ENCODE peak calls at places on chromosomes 11 and 22, in five cellular contexts. Q is HepG2; W is effector memory CD4-positive, alpha-beta T cell; G is CD8-positive, alpha-beta T cell; M is colonic mucosa. S is an unnamed sample.

GRCh38 chr11:37378989-37379388 is 781.0 kb upstream of the RAG2 start:
- DNase-seq in M (no peak), Q (no peak), W (no peak), G (no peak), S (no peak)

GRCh38 chr22:44807915-44808690 is 55.7 kb downstream of the ARHGAP8 start:
- DNase-seq in W (no peak), G (no peak), Q (peak; percentile 15), M (no peak), S (no peak)

GRCh38 chr11:126416542-126417090 is 61.1 kb downstream of the ST3GAL4 start:
- DNase-seq in G (peak; percentile 57), W (peak; percentile 27), Q (no peak), M (peak; percentile 94), S (no peak)

GRCh38 chr11:45871638-45872037 is 13.8 kb upstream of the MAPK8IP1 start:
- DNase-seq in G (no peak), M (no peak), Q (no peak), W (no peak), S (no peak)

GRCh38 chr11:33684003-33684715 is 16.5 kb downstream of the C11orf91 start:
- DNase-seq in W (no peak), Q (no peak), G (no peak), M (no peak), S (no peak)

GRCh38 chr11:115409691-115410220 is 94.5 kb downstream of the CADM1 start:
- DNase-seq in Q (peak; percentile 94), W (no peak), M (peak; percentile 24), G (no peak), S (no peak)

GRCh38 chr11:86523738-86524602 is 148.4 kb downstream of the ME3 start:
- DNase-seq in W (no peak), G (no peak), Q (peak; percentile 93), M (no peak), S (peak; percentile 93)

GRCh38 chr11:69603163-69603836 is 37.7 kb upstream of the CCND1 start:
- DNase-seq in G (no peak), W (no peak), Q (no peak), M (no peak), S (no peak)

GRCh38 chr11:59097113-59097708 is 9.8 kb upstream of the FAM111B start:
- DNase-seq in W (peak; percentile 46), G (peak; percentile 53), M (peak; percentile 77), Q (peak; percentile 60), S (peak; percentile 48)

GRCh38 chr11:77602385-77603105 is 12.8 kb downstream of the AQP11 start:
- DNase-seq in Q (peak; percentile 72), W (no peak), G (no peak), M (no peak), S (peak; percentile 42)

GRCh38 chr11:32960553-32961164 is 55.0 kb upstream of the DEPDC7 start:
- DNase-seq in G (no peak), Q (peak; percentile 52), M (no peak), W (no peak), S (no peak)

DNA sequence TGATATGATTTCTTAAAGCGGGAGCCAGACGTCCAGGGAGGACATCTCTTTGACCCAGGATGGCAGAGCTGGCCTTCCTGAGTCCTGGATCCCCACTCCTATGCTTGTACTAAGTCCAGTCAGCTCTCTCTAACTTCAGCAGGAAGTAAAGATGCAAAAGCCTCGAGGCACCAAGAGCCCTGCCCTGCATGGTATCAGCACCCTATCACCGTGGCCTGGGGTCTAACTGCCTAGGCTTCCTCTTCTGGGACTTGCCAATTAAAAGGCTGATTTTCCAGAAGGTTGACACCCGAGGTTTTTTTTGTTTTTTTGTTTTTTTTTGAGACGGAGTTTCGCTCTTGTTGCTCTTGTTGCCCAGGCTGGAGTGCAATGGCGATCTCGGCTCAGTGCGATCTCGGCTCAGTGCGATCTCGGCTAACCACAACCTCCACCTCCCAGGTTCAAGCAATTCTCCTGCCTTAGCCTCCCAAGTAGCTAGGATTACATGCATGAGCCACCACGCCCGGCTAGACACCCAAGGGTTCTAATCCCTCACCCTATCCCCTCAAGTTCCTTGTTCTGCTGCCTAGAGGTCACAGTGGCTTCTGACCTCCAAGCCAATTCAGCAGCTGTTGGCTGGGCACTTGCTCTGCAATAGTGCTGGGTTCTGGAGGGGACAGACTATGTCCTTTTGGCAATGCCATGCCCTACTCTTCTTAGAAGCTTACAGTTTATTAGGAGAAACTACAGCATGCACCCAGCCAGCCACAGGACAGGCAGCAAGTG is 50.6 kb upstream of the FTH1 start:
- DNase-seq in G (no peak), W (no peak), Q (no peak), M (no peak), S (no peak)
- H3K27ac ChIP-seq in G (no peak overlapping the region), W (no peak overlapping the region), Q (no peak overlapping the region), M (no peak overlapping the region), S (no peak overlapping the region)

GRCh38 chr11:10351768-10352641 is 47.1 kb downstream of the ADM start:
- DNase-seq in G (no peak), M (peak; percentile 57), Q (peak; percentile 89), W (no peak), S (peak; percentile 71)

GRCh38 chr11:10352911-10353550 is 48.2 kb downstream of the ADM start:
- DNase-seq in M (no peak), G (no peak), Q (no peak), W (no peak), S (no peak)

GRCh38 chr11:10349806-10350205 is 44.9 kb downstream of the ADM start:
- DNase-seq in M (no peak), W (no peak), G (no peak), Q (no peak), S (no peak)

GRCh38 chr11:10350341-10350740 is 45.5 kb downstream of the ADM start:
- DNase-seq in W (no peak), G (no peak), M (no peak), Q (peak; percentile 77), S (peak; percentile 83)

DNA sequence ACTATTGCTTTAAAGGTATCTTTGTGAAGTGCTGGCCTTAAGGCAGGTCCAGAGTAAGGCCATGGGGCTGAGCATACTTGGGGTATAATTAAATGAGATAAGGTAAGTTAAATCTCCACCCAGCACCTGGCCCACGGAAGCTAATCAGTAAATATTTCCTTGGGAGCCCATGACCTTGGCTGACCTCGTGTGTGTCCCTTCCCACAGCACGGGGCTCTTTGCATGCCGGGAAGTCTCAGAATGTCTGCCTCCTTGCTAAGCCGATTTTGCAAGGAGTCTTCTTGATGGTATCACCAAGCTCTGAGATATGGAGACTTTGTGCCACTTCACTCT is 46.5 kb downstream of the ADM start:
- DNase-seq in Q (no peak), M (no peak), G (no peak), W (no peak), S (no peak)
- H3K4me3 ChIP-seq in Q (peak overlapping the region; percentile 52), M (no peak overlapping the region), G (no peak overlapping the region), W (no peak overlapping the region), S (no peak overlapping the region)

GRCh38 chr11:84345027-84345426 is 1058.9 kb upstream of the CCDC90B start:
- DNase-seq in W (no peak), G (no peak), Q (no peak), M (no peak), S (no peak)
- H3K4me1 ChIP-seq in W (no peaks in the 10 kb centered on the region), G (no peaks in the 10 kb centered on the region), Q (no peaks in the 10 kb centered on the region), M (no peaks in the 10 kb centered on the region), S (no peaks in the 10 kb centered on the region)

GRCh38 chr11:4059424-4059823 is 35.2 kb upstream of the RRM1 start:
- DNase-seq in G (no peak), M (no peak), W (no peak), Q (no peak), S (no peak)
- H3K27ac ChIP-seq in G (no peak overlapping the region), M (no peak overlapping the region), W (no peak overlapping the region), Q (no peak overlapping the region), S (no peak overlapping the region)

GRCh38 chr11:122714021-122714420 is 58.5 kb downstream of the UBASH3B start:
- DNase-seq in G (no peak), M (no peak), W (no peak), Q (no peak), S (no peak)

GRCh38 chr11:122720482-122720881 is 65.0 kb downstream of the UBASH3B start:
- DNase-seq in W (no peak), G (no peak), Q (no peak), M (no peak), S (peak; percentile 7)

GRCh38 chr11:122714484-122714883 is 59.0 kb downstream of the UBASH3B start:
- DNase-seq in Q (no peak), M (no peak), W (no peak), G (no peak), S (no peak)

GRCh38 chr11:122715883-122716282 is 60.4 kb downstream of the UBASH3B start:
- DNase-seq in G (no peak), M (no peak), W (no peak), Q (no peak), S (no peak)

GRCh38 chr11:122717264-122717867 is 61.8 kb downstream of the UBASH3B start:
- DNase-seq in G (peak; percentile 31), W (no peak), M (peak; percentile 28), Q (no peak), S (no peak)
- H3K4me3 ChIP-seq in G (no peak overlapping the region), W (no peak overlapping the region), M (no peak overlapping the region), Q (no peak overlapping the region), S (no peak overlapping the region)

GRCh38 chr11:70877151-70877550 is 375.2 kb downstream of the SHANK2 start:
- DNase-seq in Q (no peak), M (no peak), G (no peak), W (no peak), S (no peak)
- H3K4me1 ChIP-seq in Q (no peaks in the 10 kb centered on the region), M (no peaks in the 10 kb centered on the region), G (no peaks in the 10 kb centered on the region), W (no peaks in the 10 kb centered on the region), S (peaks cover 41% of the 10 kb centered on the region)

GRCh38 chr11:120186408-120186798 is 24.4 kb upstream of the OAF start:
- DNase-seq in W (no peak), M (no peak), Q (no peak), G (no peak), S (no peak)

GRCh38 chr11:120184371-120184945 is 26.4 kb upstream of the OAF start:
- DNase-seq in Q (no peak), W (no peak), G (no peak), M (peak; percentile 36), S (no peak)

GRCh38 chr11:120185678-120186407 is 25.0 kb upstream of the OAF start:
- DNase-seq in W (no peak), G (no peak), M (peak; percentile 31), Q (no peak), S (no peak)

GRCh38 chr11:120183701-120184141 is 27.1 kb upstream of the OAF start:
- DNase-seq in G (no peak), M (peak; percentile 21), Q (no peak), W (no peak), S (no peak)

GRCh38 chr11:120184946-120185677 is 25.7 kb upstream of the OAF start:
- DNase-seq in M (peak; percentile 86), G (no peak), Q (peak; percentile 93), W (no peak), S (no peak)
- H3K27ac ChIP-seq in M (peak overlapping the region; percentile 89), G (no peak overlapping the region), Q (peak overlapping the region; percentile 99), W (no peak overlapping the region), S (no peak overlapping the region)

GRCh38 chr11:9565822-9566560 is 7.5 kb upstream of the WEE1 start:
- DNase-seq in M (peak; percentile 61), Q (peak; percentile 99), W (peak; percentile 37), G (peak; percentile 23), S (peak; percentile 92)
- H3K4me3 ChIP-seq in M (no peak overlapping the region), Q (no peak overlapping the region), W (no peak overlapping the region), G (no peak overlapping the region), S (no peak overlapping the region)

S was measured in SJSA1.